ENCODE peak calls at places on chromosomes 3 and 15, in seven cellular contexts. T is colonic mucosa, B is HAP-1, O is COLO829, D is psoas muscle, U is HEK293T, H is progenitor cell of endocrine pancreas. Z is an unnamed sample.

GRCh38 chr3:197801801-197802504 is 10.9 kb downstream of the LRCH3 start:
- DNase-seq in H (no peak), D (no peak), O (no peak), B (no peak), U (no peak), T (no peak), Z (no peak)

GRCh38 chr15:77567202-77567601 is 65.5 kb downstream of the LINGO1 start:
- DNase-seq in H (no peak), B (no peak), T (no peak), U (no peak), D (no peak), O (no peak), Z (no peak)

GRCh38 chr15:75695634-75696302 is 16.9 kb downstream of the CSPG4 start:
- DNase-seq in T (no peak), B (no peak), U (no peak), D (no peak), H (no peak), O (no peak), Z (no peak)

GRCh38 chr3:181726351-181727121 is 14.8 kb downstream of the SOX2 start:
- DNase-seq in H (no peak), B (no peak), T (no peak), D (no peak), U (no peak), O (no peak), Z (no peak)

GRCh38 chr15:25783607-25784131 is 79.5 kb downstream of the ATP10A start:
- DNase-seq in T (no peak), B (peak; percentile 86), D (no peak), O (peak; percentile 8), U (peak; percentile 17), H (no peak), Z (no peak)

GRCh38 chr3:27507515-27508266 is 23.5 kb upstream of the SLC4A7 start:
- DNase-seq in O (no peak), U (no peak), T (no peak), B (no peak), H (no peak), D (no peak), Z (no peak)

GRCh38 chr15:53880353-53880752 is 97.9 kb upstream of the UNC13C start:
- DNase-seq in H (no peak), O (peak; percentile 13), D (no peak), B (no peak), T (no peak), U (no peak), Z (no peak)

GRCh38 chr3:10770981-10771380 is 45.0 kb upstream of the SLC6A11 start:
- DNase-seq in O (no peak), H (no peak), B (no peak), D (no peak), U (no peak), T (no peak), Z (no peak)

GRCh38 chr15:38674440-38674839 is 109.8 kb upstream of the RASGRP1 start:
- DNase-seq in B (no peak), D (no peak), O (no peak), H (no peak), T (no peak), U (no peak), Z (no peak)

GRCh38 chr3:133479895-133480669 is 80.2 kb downstream of the BFSP2 start:
- DNase-seq in U (no peak), T (peak; percentile 70), D (no peak), B (peak; percentile 66), H (no peak), O (no peak), Z (no peak)

GRCh38 chr3:122886951-122887350 is 92.1 kb downstream of the SLC49A4 start:
- DNase-seq in U (no peak), O (no peak), H (no peak), D (no peak), T (no peak), B (no peak), Z (no peak)

GRCh38 chr3:129106866-129107565 is 14.6 kb downstream of the RAB43 start:
- DNase-seq in O (no peak), H (no peak), B (no peak), T (peak; percentile 59), D (no peak), U (no peak), Z (no peak)

GRCh38 chr3:141278196-141279073 is 46.8 kb downstream of the PXYLP1 start:
- DNase-seq in O (no peak), T (no peak), H (no peak), D (no peak), B (no peak), U (no peak), Z (no peak)

GRCh38 chr3:150495563-150496168 is 50.6 kb downstream of the SERP1 start:
- DNase-seq in B (peak; percentile 29), T (peak; percentile 38), O (peak; percentile 79), H (no peak), D (no peak), U (peak; percentile 33), Z (no peak)

GRCh38 chr15:36608166-36608565 is 28.7 kb downstream of the CDIN1 start:
- DNase-seq in D (no peak), B (no peak), H (no peak), U (no peak), O (no peak), T (no peak), Z (no peak)

Z was measured in cardiac septum.